ENCODE peak calls at places on chromosome 9, in six cellular contexts. Y, X, I, P, S and K are unnamed samples.

GRCh38 chr9:32340401-32340800 is 44.0 kb upstream of the ACO1 start:
- DNase-seq in Y (no peak), X (no peak), I (no peak), P (no peak), S (no peak), K (no peak)

GRCh38 chr9:121483049-121483448 is 16.6 kb downstream of the GGTA1 start:
- DNase-seq in Y (no peak), X (peak), I (no peak), P (no peak), S (peak), K (no peak)

GRCh38 chr9:4875559-4875958 is 82.8 kb downstream of the RCL1 start:
- DNase-seq in Y (no peak), X (no peak), I (no peak), P (no peak), S (no peak), K (no peak)

GRCh38 chr9:100295240-100295639 is 57.5 kb downstream of the TEX10 start:
- DNase-seq in Y (no peak), X (no peak), I (no peak), P (no peak), S (no peak), K (no peak)

GRCh38 chr9:97557606-97558095 is 56.2 kb downstream of the TMOD1 start:
- DNase-seq in Y (no peak), X (no peak), I (no peak), P (no peak), S (no peak), K (no peak)

GRCh38 chr9:113347479-113347878 is 1.9 kb upstream of the BSPRY start:
- DNase-seq in Y (no peak), X (peak), I (no peak), P (no peak), S (no peak), K (no peak)

GRCh38 chr9:136043386-136044054 is 51.6 kb downstream of the NACC2 start:
- DNase-seq in Y (no peak), X (no peak), I (no peak), P (no peak), S (no peak), K (no peak)

GRCh38 chr9:76298497-76299144 is 95.6 kb downstream of the RFK start:
- DNase-seq in Y (no peak), X (peak), I (no peak), P (no peak), S (no peak), K (no peak)

GRCh38 chr9:90331826-90332575 is 310.6 kb downstream of the DIRAS2 start:
- DNase-seq in Y (peak), X (peak), I (no peak), P (no peak), S (peak), K (no peak)

GRCh38 chr9:83956288-83957028 is 23.6 kb downstream of the HNRNPK start:
- DNase-seq in Y (no peak), X (no peak), I (no peak), P (peak), S (peak), K (no peak)

GRCh38 chr9:122005597-122005996 is 87.5 kb downstream of the TTLL11 start:
- DNase-seq in Y (peak), X (peak), I (no peak), P (no peak), S (peak), K (no peak)

GRCh38 chr9:94576131-94576530 is 17.5 kb downstream of the FBP2 start:
- DNase-seq in Y (no peak), X (no peak), I (no peak), P (no peak), S (no peak), K (no peak)

GRCh38 chr9:135343733-135344522 is 135.7 kb upstream of the PPP1R26 start:
- DNase-seq in Y (peak), X (peak), I (peak), P (peak), S (no peak), K (peak)

GRCh38 chr9:27771803-27772545 is 198.7 kb upstream of the C9orf72 start:
- DNase-seq in Y (no peak), X (peak), I (peak), P (peak), S (peak), K (no peak)

GRCh38 chr9:112705773-112706427 is 12.0 kb downstream of the INIP start:
- DNase-seq in Y (peak), X (peak), I (no peak), P (peak), S (peak), K (peak)

GRCh38 chr9:34957492-34958410 is at the start of gene PHF24:
- DNase-seq in Y (no peak), X (peak), I (no peak), P (peak), S (peak), K (peak)

GRCh38 chr9:114484854-114485443 is 20.3 kb downstream of the WHRN start:
- DNase-seq in Y (peak), X (no peak), I (no peak), P (no peak), S (peak), K (no peak)

GRCh38 chr9:36870960-36871359 is 163.1 kb downstream of the PAX5 start:
- DNase-seq in Y (no peak), X (no peak), I (no peak), P (no peak), S (no peak), K (no peak)

GRCh38 chr9:64066736-64067368 is 1218.2 kb downstream of the FOXD4L5 start:
- DNase-seq in Y (no peak), X (no peak), I (no peak), P (no peak), S (no peak), K (no peak)

GRCh38 chr9:114207034-114207815 is 51.9 kb downstream of the COL27A1 start:
- DNase-seq in Y (peak), X (peak), I (no peak), P (no peak), S (peak), K (peak)

GRCh38 chr9:107989544-107989943 is 500.0 kb upstream of the KLF4 start:
- DNase-seq in Y (peak), X (no peak), I (no peak), P (no peak), S (peak), K (no peak)

GRCh38 chr9:91714020-91714721 is 235.9 kb downstream of the ROR2 start:
- DNase-seq in Y (peak), X (peak), I (peak), P (peak), S (peak), K (peak)

GRCh38 chr9:128065907-128066712 is 1.0 kb downstream of the NAIF1 start:
- DNase-seq in Y (no peak), X (no peak), I (no peak), P (no peak), S (no peak), K (no peak)

GRCh38 chr9:115615821-115616665 is 498.1 kb upstream of the TNC start:
- DNase-seq in Y (peak), X (peak), I (no peak), P (no peak), S (peak), K (no peak)

GRCh38 chr9:16825971-16826370 is 44.5 kb downstream of the BNC2 start:
- DNase-seq in Y (peak), X (no peak), I (no peak), P (no peak), S (peak), K (peak)

GRCh38 chr9:27117489-27118135 is 8.6 kb downstream of the TEK start:
- DNase-seq in Y (no peak), X (peak), I (no peak), P (peak), S (no peak), K (no peak)

GRCh38 chr9:114409103-114409780 is 21.5 kb upstream of the AKNA start:
- DNase-seq in Y (peak), X (peak), I (no peak), P (no peak), S (peak), K (no peak)

GRCh38 chr9:110157812-110158629 is 49.9 kb downstream of the C9orf152 start:
- DNase-seq in Y (no peak), X (no peak), I (no peak), P (no peak), S (no peak), K (no peak)

GRCh38 chr9:5425006-5425628 is 12.6 kb downstream of the PLGRKT start:
- DNase-seq in Y (no peak), X (peak), I (no peak), P (no peak), S (peak), K (no peak)

GRCh38 chr9:33442125-33442524 is 5.3 kb downstream of the AQP3 start:
- DNase-seq in Y (no peak), X (no peak), I (no peak), P (no peak), S (no peak), K (no peak)

GRCh38 chr9:97747201-97747965 is 50.2 kb upstream of the XPA start:
- DNase-seq in Y (no peak), X (peak), I (no peak), P (no peak), S (no peak), K (peak)

GRCh38 chr9:127473932-127474331 is 22.6 kb downstream of the LRSAM1 start:
- DNase-seq in Y (no peak), X (no peak), I (no peak), P (no peak), S (no peak), K (no peak)

GRCh38 chr9:96025995-96026572 is 150.6 kb downstream of the ERCC6L2 start:
- DNase-seq in Y (no peak), X (peak), I (peak), P (peak), S (no peak), K (peak)

GRCh38 chr9:133460405-133461175 is 812 bp downstream of the CACFD1 start:
- DNase-seq in Y (no peak), X (peak), I (no peak), P (peak), S (peak), K (peak)

GRCh38 chr9:115952667-115953316 is 200.8 kb upstream of the PAPPA start:
- DNase-seq in Y (peak), X (no peak), I (no peak), P (no peak), S (peak), K (no peak)

GRCh38 chr9:89635816-89636215 is 31.0 kb downstream of the GADD45G start:
- DNase-seq in Y (no peak), X (no peak), I (no peak), P (no peak), S (peak), K (no peak)

GRCh38 chr9:91117959-91118651 is 243.6 kb downstream of the AUH start:
- DNase-seq in Y (peak), X (peak), I (peak), P (peak), S (peak), K (peak)

GRCh38 chr9:137054932-137055384 is 1.1 kb upstream of the ENTPD2 start:
- DNase-seq in Y (no peak), X (no peak), I (no peak), P (no peak), S (no peak), K (no peak)

GRCh38 chr9:137051145-137051724 is 2.6 kb downstream of the ENTPD2 start:
- DNase-seq in Y (no peak), X (no peak), I (no peak), P (no peak), S (no peak), K (no peak)

GRCh38 chr9:137052293-137052692 is 1.6 kb downstream of the ENTPD2 start:
- DNase-seq in Y (no peak), X (no peak), I (no peak), P (no peak), S (no peak), K (no peak)

GRCh38 chr9:137053944-137054931 is at the start of gene ENTPD2:
- DNase-seq in Y (no peak), X (no peak), I (no peak), P (peak), S (no peak), K (no peak)

DNA sequence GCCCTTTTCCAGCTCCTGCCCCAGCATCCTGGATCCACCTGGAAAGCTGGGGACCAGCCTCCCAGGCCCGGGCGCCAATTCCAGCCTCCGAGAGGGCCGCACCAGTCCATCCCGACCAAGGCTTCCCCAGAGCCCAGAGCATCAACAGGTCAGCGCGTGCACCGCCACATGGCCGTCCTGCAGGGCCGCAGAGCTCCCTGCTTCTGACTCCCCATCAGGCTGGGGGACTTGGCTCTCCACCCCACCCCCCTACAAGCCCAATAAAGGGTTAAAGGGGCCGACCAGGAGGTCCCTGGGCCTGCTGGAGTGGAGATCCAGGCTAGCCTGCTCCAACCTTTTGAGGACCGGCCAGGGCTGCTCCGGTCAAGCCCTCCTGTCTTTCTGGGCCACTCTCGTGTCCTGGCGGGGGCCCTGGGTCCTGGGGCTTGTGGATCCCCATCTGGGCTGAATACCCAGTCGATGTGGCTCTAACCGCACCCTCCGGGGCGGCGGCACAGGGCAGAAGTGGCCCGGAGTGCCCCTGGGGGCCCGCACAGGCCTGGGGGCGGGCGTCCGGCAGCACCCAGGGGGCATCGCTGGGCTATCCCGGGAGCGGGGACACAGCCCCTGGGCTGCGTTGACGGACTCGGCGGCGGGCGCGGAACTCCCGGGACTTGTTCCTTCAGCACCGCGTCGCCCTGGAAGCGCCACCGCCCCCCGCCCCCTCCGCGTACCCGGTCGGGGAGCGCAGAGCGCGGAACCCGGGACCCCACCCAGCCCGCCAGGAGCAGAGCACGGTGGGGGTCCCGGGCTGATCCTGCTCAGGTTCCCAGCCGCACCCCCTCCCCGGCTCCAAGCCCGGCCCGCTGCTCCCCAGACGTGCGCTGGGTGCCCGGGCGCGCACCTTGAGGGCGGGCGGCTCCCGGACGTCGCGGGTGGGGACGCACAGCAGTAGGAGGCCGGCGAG is 590 bp downstream of the ENTPD2 start:
- DNase-seq in Y (no peak), X (no peak), I (no peak), P (peak), S (no peak), K (no peak)
- H2BK15ac ChIP-seq in Y (no peak), X (no peak), I (no peak), P (no peak), S (no peak), K (no peak)

GRCh38 chr9:71858812-71859211 is 52.2 kb downstream of the ABHD17B start:
- DNase-seq in Y (peak), X (no peak), I (no peak), P (no peak), S (no peak), K (no peak)
- H2BK15ac ChIP-seq in Y (no peak), X (no peak), I (no peak), P (no peak), S (no peak), K (no peak)

DNA sequence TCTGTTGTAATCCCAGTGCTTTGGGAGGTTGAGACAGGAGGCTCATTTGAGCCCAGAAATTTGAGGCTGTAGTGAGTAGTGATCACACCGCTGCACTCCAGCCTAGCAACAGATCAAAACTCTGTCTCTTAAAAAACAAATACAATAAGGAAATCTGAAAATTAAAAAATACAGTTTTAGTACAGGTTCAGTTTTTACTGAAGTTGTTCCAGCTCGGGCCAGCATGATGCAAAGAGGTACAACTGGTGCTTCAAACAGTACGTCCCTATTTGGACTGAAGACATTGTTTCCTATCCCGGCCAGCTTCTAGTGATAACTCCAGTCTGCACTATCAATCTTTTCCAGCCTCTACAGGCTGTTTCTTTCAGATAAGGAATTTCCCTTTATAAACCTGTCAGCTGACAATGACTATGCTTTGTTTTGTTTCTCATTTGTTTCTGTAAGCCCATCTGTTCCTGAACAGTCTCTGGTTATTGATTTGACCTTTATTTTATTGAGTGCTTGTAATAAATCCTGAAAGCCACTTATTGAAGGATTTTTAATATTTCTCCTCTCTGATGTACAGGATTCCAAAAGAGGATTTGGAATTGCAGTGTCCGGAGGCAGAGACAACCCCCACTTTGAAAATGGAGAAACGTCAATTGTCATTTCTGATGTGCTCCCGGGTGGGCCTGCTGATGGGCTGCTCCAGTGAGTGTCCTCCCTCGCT is 41.9 kb downstream of the TJP2 start:
- DNase-seq in Y (no peak), X (no peak), I (no peak), P (no peak), S (no peak), K (no peak)
- H2BK15ac ChIP-seq in Y (no peak), X (no peak), I (no peak), P (no peak), S (no peak), K (no peak)

GRCh38 chr9:9054354-9054992 is 1254.9 kb upstream of the DMAC1 start:
- DNase-seq in Y (no peak), X (no peak), I (no peak), P (no peak), S (no peak), K (no peak)
- H2BK15ac ChIP-seq in Y (no peak), X (no peak), I (no peak), P (no peak), S (no peak), K (no peak)

DNA sequence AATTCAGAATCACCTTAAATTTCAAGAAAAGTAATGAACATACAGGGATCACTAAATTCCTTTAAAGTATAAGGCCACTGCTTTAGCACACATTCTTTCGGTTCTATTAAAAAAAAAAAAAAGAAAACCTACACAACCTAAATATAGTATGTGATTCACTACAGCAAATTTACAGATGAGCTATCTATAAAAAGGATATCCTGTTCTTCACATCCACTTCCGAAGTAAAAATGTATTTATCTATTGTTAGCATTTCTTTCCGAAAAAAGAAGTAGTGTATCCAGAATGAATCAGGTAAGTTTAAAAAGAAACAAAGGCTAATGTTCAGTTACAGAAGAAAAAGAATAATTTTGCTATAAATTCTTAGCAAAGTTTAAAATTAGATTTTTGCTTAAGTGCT is 70.2 kb downstream of the ECPAS start:
- DNase-seq in Y (no peak), X (no peak), I (no peak), P (no peak), S (no peak), K (no peak)
- H2BK15ac ChIP-seq in Y (no peak), X (no peak), I (no peak), P (no peak), S (no peak), K (no peak)

GRCh38 chr9:1319436-1319835 is 269.3 kb downstream of the DMRT2 start:
- DNase-seq in Y (no peak), X (no peak), I (no peak), P (no peak), S (no peak), K (no peak)
- H2BK15ac ChIP-seq in Y (no peak), X (no peak), I (no peak), P (no peak), S (no peak), K (no peak)

GRCh38 chr9:93566408-93567270 is 9.7 kb upstream of the PHF2 start:
- DNase-seq in Y (peak), X (peak), I (peak), P (peak), S (peak), K (peak)
- H2BK15ac ChIP-seq in Y (no peak), X (no peak), I (no peak), P (no peak), S (peak), K (peak)

GRCh38 chr9:77554706-77555105 is 93.4 kb downstream of the GNA14 start:
- DNase-seq in Y (no peak), X (no peak), I (no peak), P (no peak), S (no peak), K (no peak)
- H2BK15ac ChIP-seq in Y (no peak), X (no peak), I (no peak), P (no peak), S (no peak), K (no peak)

GRCh38 chr9:77712533-77713130 is 64.5 kb upstream of the GNA14 start:
- DNase-seq in Y (peak), X (no peak), I (no peak), P (no peak), S (peak), K (no peak)
- H2BK15ac ChIP-seq in Y (peak), X (no peak), I (no peak), P (no peak), S (peak), K (no peak)

DNA sequence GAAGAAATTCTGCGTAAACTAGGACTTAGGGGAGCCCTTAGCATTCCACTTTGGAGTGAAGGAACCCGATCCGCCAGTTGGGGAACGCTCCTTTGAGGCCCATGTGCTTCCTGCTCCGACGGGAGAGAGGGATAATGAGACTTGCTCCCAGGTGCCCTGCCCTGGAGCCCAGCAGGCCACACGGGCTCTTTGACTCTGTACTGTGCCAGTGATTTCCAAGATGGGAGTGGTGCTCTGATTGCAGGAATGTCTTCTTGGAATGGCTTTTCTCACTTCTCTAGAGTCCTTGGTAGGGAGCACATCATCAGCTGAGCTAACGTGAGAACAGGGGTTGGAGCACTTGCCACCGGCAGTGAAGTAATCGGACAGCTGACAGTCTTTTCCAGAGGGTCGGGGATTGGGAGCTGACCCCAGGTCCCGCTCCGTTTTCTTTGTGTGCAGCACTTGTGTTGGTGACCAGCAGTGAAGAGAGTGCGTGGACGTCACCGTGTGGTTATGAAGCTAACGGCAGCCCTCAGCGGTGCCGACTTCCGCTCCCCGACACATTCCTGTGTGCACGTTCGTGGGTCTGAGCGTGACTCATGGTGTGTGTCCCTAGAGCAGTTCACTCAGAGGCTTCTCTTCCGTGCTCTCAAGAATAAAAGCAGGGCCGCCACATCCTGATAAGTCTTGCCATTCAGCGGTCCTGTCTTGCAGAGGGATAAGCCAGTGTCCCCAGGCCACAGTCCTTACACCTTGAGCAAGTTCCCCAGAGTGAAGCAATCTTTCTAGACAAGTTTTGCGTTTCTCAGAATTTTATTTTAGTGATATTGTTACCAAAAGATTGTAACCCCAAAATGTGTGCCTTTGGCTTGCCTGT is 25.6 kb downstream of the ABL1 start:
- DNase-seq in Y (peak), X (peak), I (no peak), P (no peak), S (peak), K (no peak)
- H2BK15ac ChIP-seq in Y (peak), X (no peak), I (no peak), P (no peak), S (no peak), K (no peak)